ENCODE peak calls at places on chromosomes 2 and 18, in ten cellular contexts. P is ovary; X is CD8-positive, alpha-beta memory T cell; B is HCT116; N is MM.1S; M is SJSA1; E is lower lobe of right lung; C is endodermal cell; Z is CD8-positive, alpha-beta T cell; H is neural progenitor cell. L is an unnamed sample.
A peak's percentile ranks its signal among the peaks of the same experiment; 100 is the strongest.

GRCh38 chr2:124286089-124286783 is 261.1 kb downstream of the CNTNAP5 start:
- DNase-seq in H (no peak), Z (no peak), E (no peak), X (no peak), B (no peak), P (no peak), C (peak; percentile 63), N (no peak), M (no peak), L (no peak)

GRCh38 chr2:14781148-14781547 is 148.6 kb downstream of the LRATD1 start:
- DNase-seq in X (no peak), H (no peak), E (no peak), B (no peak), Z (no peak), N (no peak), C (no peak), P (no peak), M (no peak), L (no peak)

GRCh38 chr2:45786030-45786830 is 134.8 kb downstream of the PRKCE start:
- DNase-seq in P (no peak), N (no peak), H (no peak), E (no peak), Z (no peak), B (no peak), M (no peak), X (no peak), C (no peak), L (no peak)

GRCh38 chr2:53632714-53633113 is 134.9 kb upstream of the CHAC2 start:
- DNase-seq in B (no peak), C (no peak), M (peak; percentile 77), E (no peak), X (no peak), P (no peak), H (no peak), Z (no peak), N (no peak), L (no peak)

GRCh38 chr2:59900728-59901452 is 652.6 kb downstream of the BCL11A start:
- DNase-seq in E (no peak), N (no peak), H (no peak), B (no peak), X (no peak), Z (no peak), C (no peak), M (no peak), P (no peak), L (no peak)

GRCh38 chr2:119308793-119309330 is 57.8 kb downstream of the C2orf76 start:
- DNase-seq in M (no peak), Z (no peak), B (no peak), C (no peak), E (no peak), N (no peak), P (no peak), X (no peak), H (no peak), L (no peak)

GRCh38 chr2:187819624-187820023 is 265.4 kb upstream of the TFPI start:
- DNase-seq in M (no peak), B (no peak), C (no peak), X (no peak), H (no peak), E (no peak), P (no peak), N (no peak), Z (no peak), L (no peak)

GRCh38 chr2:57516740-57517340 is 529.8 kb upstream of the VRK2 start:
- DNase-seq in M (peak; percentile 20), Z (no peak), H (peak; percentile 38), N (peak; percentile 63), P (no peak), C (no peak), X (no peak), E (no peak), B (peak; percentile 41), L (no peak)

GRCh38 chr2:97699765-97700444 is 13.5 kb upstream of the ZAP70 start:
- DNase-seq in X (peak; percentile 36), P (peak; percentile 29), Z (peak; percentile 70), H (peak; percentile 79), C (peak; percentile 92), M (peak; percentile 39), N (peak; percentile 62), B (peak; percentile 37), E (no peak), L (peak; percentile 61)

GRCh38 chr18:44885507-44885906 is 204.8 kb downstream of the SETBP1 start:
- DNase-seq in E (no peak), M (no peak), Z (no peak), H (no peak), N (no peak), P (no peak), X (no peak), B (no peak), C (no peak), L (no peak)

GRCh38 chr2:226655871-226656270 is 143.7 kb downstream of the IRS1 start:
- DNase-seq in N (no peak), B (no peak), E (peak; percentile 30), X (no peak), H (no peak), P (no peak), M (no peak), C (no peak), Z (no peak), L (no peak)

GRCh38 chr2:74740395-74741075 is 86.5 kb downstream of the SEMA4F start:
- DNase-seq in X (no peak), Z (no peak), C (peak; percentile 64), H (no peak), M (peak; percentile 87), P (peak; percentile 29), N (no peak), B (peak; percentile 95), E (peak; percentile 76), L (peak; percentile 85)

GRCh38 chr2:150520887-150521664 is 33.6 kb upstream of the RND3 start:
- DNase-seq in B (no peak), N (no peak), M (peak; percentile 76), H (no peak), E (no peak), P (no peak), X (no peak), C (no peak), Z (no peak), L (no peak)

GRCh38 chr2:19544020-19544383 is 185.6 kb upstream of the OSR1 start:
- DNase-seq in C (no peak), P (no peak), Z (no peak), N (no peak), E (no peak), X (no peak), B (no peak), H (no peak), M (no peak), L (no peak)

GRCh38 chr2:173953047-173953424 is 12.1 kb downstream of the SP3 start:
- DNase-seq in M (no peak), C (no peak), E (no peak), P (no peak), H (no peak), B (no peak), X (no peak), Z (no peak), N (no peak), L (no peak)

GRCh38 chr18:48996901-48997463 is 46.2 kb upstream of the SMAD7 start:
- DNase-seq in N (no peak), M (peak; percentile 94), Z (peak; percentile 54), X (peak; percentile 7), C (peak; percentile 76), B (peak; percentile 58), H (no peak), E (peak; percentile 39), P (no peak), L (no peak)
- H3K4me1 ChIP-seq in N (peaks cover 3% of the 10 kb centered on the region), M (peaks cover 87% of the 10 kb centered on the region), Z (peaks cover 12% of the 10 kb centered on the region), X (peaks cover 15% of the 10 kb centered on the region), C (peaks cover 15% of the 10 kb centered on the region), B (peaks cover 31% of the 10 kb centered on the region), H (no peaks in the 10 kb centered on the region), E (peaks cover 49% of the 10 kb centered on the region), P (peaks cover 2% of the 10 kb centered on the region), L (peaks cover 7% of the 10 kb centered on the region)

GRCh38 chr2:85053802-85054201 is 79.4 kb upstream of the TCF7L1 start:
- DNase-seq in N (no peak), E (no peak), H (peak; percentile 73), P (no peak), Z (no peak), B (peak; percentile 91), C (no peak), M (peak; percentile 33), X (no peak), L (peak; percentile 79)
- H3K27ac ChIP-seq in N (no peak overlapping the region), E (no peak overlapping the region), H (no peak overlapping the region), P (no peak overlapping the region), Z (no peak overlapping the region), B (peak overlapping the region; percentile 46), C (no peak overlapping the region), M (no peak overlapping the region), X (no peak overlapping the region), L (peak overlapping the region; percentile 50)

GRCh38 chr2:65416321-65416720 is 16.1 kb downstream of the SPRED2 start:
- DNase-seq in B (no peak), E (no peak), N (no peak), X (no peak), H (no peak), P (no peak), M (no peak), C (no peak), Z (no peak), L (no peak)
- H3K4me1 ChIP-seq in B (peaks cover 57% of the 10 kb centered on the region), E (peaks cover 24% of the 10 kb centered on the region), N (no peaks in the 10 kb centered on the region), X (peaks cover 12% of the 10 kb centered on the region), H (peaks cover 34% of the 10 kb centered on the region), P (no peaks in the 10 kb centered on the region), M (peaks cover 43% of the 10 kb centered on the region), C (peaks cover 29% of the 10 kb centered on the region), Z (peaks cover 9% of the 10 kb centered on the region), L (peaks cover 43% of the 10 kb centered on the region)

GRCh38 chr2:216441308-216442010 is 29.2 kb downstream of the SMARCAL1 start:
- DNase-seq in E (no peak), Z (no peak), C (no peak), X (no peak), B (no peak), M (no peak), P (no peak), N (no peak), H (peak; percentile 32), L (no peak)

GRCh38 chr2:216447293-216447692 is 35.0 kb downstream of the SMARCAL1 start:
- DNase-seq in B (no peak), H (no peak), E (no peak), C (no peak), Z (no peak), X (no peak), M (no peak), P (no peak), N (no peak), L (no peak)

GRCh38 chr2:216446343-216446742 is 34.1 kb downstream of the SMARCAL1 start:
- DNase-seq in X (no peak), Z (no peak), E (no peak), H (no peak), P (no peak), C (no peak), N (no peak), M (no peak), B (no peak), L (no peak)

GRCh38 chr2:216448829-216449228 is 36.5 kb downstream of the SMARCAL1 start:
- DNase-seq in P (no peak), C (no peak), E (no peak), H (no peak), N (no peak), Z (no peak), X (no peak), M (no peak), B (no peak), L (no peak)

DNA sequence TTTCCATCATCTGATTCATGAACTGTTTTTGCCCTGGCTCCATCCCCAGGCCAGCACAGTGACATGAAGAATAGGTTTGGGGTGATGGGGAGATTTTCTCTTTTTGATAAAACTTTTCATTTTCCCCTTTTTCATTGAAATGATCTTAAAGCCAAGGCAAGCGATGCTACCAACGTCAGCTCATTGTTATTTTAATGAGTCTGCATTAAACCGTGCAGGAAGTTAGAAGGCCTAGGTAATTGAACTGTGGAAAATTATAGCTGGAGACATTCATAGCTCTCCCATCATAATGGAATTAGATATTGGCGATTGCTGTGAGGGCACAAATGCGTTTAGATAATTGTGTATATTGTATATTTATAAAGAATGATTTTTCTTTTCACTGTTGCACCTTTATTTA is 33.2 kb downstream of the SMARCAL1 start:
- DNase-seq in B (no peak), E (no peak), C (no peak), Z (no peak), X (no peak), N (no peak), M (no peak), P (no peak), H (no peak), L (no peak)
- H3K27ac ChIP-seq in B (no peak overlapping the region), E (no peak overlapping the region), C (no peak overlapping the region), Z (no peak overlapping the region), X (no peak overlapping the region), N (no peak overlapping the region), M (no peak overlapping the region), P (no peak overlapping the region), H (no peak overlapping the region), L (no peak overlapping the region)